ENCODE peak calls at places on chromosomes 4 and X, in six cellular contexts. M is mesenchymal stem cell, F is H9, V is mesendoderm, N is neuronal stem cell, C is H1. H is an unnamed sample.

GRCh38 chrX:136353519-136354095 is 52.8 kb downstream of the ADGRG4 start:
- DNase-seq in M (no peak), F (no peak), V (no peak), N (no peak), C (no peak), H (no peak)

GRCh38 chr4:147396105-147396504 is 84.8 kb upstream of the EDNRA start:
- DNase-seq in M (no peak), F (no peak), V (no peak), N (no peak), C (no peak), H (no peak)

GRCh38 chr4:159077702-159078495 is 25.0 kb upstream of the RAPGEF2 start:
- DNase-seq in M (no peak), F (no peak), V (no peak), N (no peak), C (no peak), H (peak)

GRCh38 chr4:85966308-85966882 is 393.5 kb downstream of the MAPK10 start:
- DNase-seq in M (peak), F (no peak), V (no peak), N (no peak), C (no peak), H (no peak)

GRCh38 chrX:106144755-106145639 is 23.1 kb upstream of the PWWP3B start:
- DNase-seq in M (no peak), F (no peak), V (no peak), N (no peak), C (no peak), H (no peak)

GRCh38 chrX:56107320-56107719 is 124.8 kb upstream of the KLF8 start:
- DNase-seq in M (no peak), F (no peak), V (no peak), N (no peak), C (no peak), H (no peak)

GRCh38 chrX:31223817-31224216 is 152.0 kb upstream of the FTHL17 start:
- DNase-seq in M (peak), F (no peak), V (no peak), N (no peak), C (no peak), H (peak)

GRCh38 chrX:75365243-75365975 is 91.5 kb downstream of the UPRT start:
- DNase-seq in M (no peak), F (no peak), V (peak), N (no peak), C (no peak), H (no peak)

GRCh38 chrX:1351981-1352714 is 15.6 kb downstream of the IL3RA start:
- DNase-seq in M (no peak), F (no peak), V (no peak), N (no peak), C (no peak), H (no peak)

GRCh38 chrX:21802054-21802660 is 37.3 kb upstream of the MBTPS2 start:
- DNase-seq in M (no peak), F (no peak), V (no peak), N (no peak), C (no peak), H (no peak)

GRCh38 chr4:119508281-119508680 is 120.3 kb downstream of the PDE5A start:
- DNase-seq in M (no peak), F (no peak), V (no peak), N (no peak), C (no peak), H (peak)

DNA sequence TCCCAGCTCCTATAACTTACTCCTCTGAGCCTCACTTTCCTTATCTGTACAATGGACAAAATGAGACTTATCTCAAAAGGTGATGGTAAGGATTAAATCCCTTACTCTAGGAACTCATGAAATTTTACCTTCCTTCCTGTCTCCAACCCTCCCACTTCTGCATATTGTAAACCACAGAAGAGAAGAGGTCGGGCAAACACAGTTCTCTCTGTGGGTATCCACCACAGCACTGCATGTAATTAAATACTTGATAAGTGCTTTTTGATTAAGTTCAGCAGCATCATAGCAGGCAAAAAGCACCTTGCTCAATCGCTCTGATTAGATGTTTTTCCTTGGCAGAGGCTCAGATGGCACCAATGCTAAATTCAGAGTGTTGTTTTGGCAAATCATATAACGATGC is 17.3 kb upstream of the TMEM192 start:
- DNase-seq in M (no peak), F (no peak), V (no peak), N (no peak), C (no peak), H (no peak)
- H2BK15ac ChIP-seq in M (no peak), F (no peak), V (no peak), N (no peak), C (no peak), H (no peak)

GRCh38 chr4:68432320-68432719 is 14.9 kb upstream of the TMPRSS11E start:
- DNase-seq in M (no peak), F (no peak), V (no peak), N (no peak), C (no peak), H (no peak)
- H2AK5ac ChIP-seq in M (no peak), F (no peak), V (no peak), N (no peak), C (no peak), H (no peak)

GRCh38 chrX:153164733-153165132 is 14.4 kb upstream of the MAGEA1 start:
- DNase-seq in M (no peak), F (no peak), V (no peak), N (no peak), C (no peak), H (no peak)
- H2BK15ac ChIP-seq in M (no peak), F (no peak), V (no peak), N (no peak), C (no peak), H (no peak)

GRCh38 chr4:55107054-55107453 is 18.3 kb downstream of the KDR start:
- DNase-seq in M (no peak), F (no peak), V (peak), N (no peak), C (no peak), H (no peak)
- H2AK5ac ChIP-seq in M (no peak), F (no peak), V (no peak), N (no peak), C (no peak), H (no peak)

GRCh38 chr4:57544811-57545654 is 434.8 kb upstream of the IGFBP7 start:
- DNase-seq in M (no peak), F (no peak), V (peak), N (no peak), C (peak), H (no peak)
- H2BK15ac ChIP-seq in M (no peak), F (no peak), V (no peak), N (no peak), C (no peak), H (no peak)

GRCh38 chrX:115650916-115651315 is 89.9 kb downstream of the PLS3 start:
- DNase-seq in M (peak), F (peak), V (peak), N (peak), C (peak), H (peak)
- H2AK5ac ChIP-seq in M (no peak), F (no peak), V (no peak), N (no peak), C (no peak), H (no peak)